ENCODE peak calls at places on chromosomes 7 and 10, in five cellular contexts. F, N, B, Y and Q are unnamed samples. For H3K27me3, the result is how much of the 10 kb centered on the place peaks cover.

GRCh38 chr10:16949806-16950205 is 132.6 kb upstream of the RSU1 start:
- DNase-seq in Y (no peak), B (no peak), N (no peak), F (no peak), Q (no peak)

GRCh38 chr10:91389636-91390512 is 20.3 kb upstream of the HECTD2 start:
- DNase-seq in F (peak), Y (no peak), B (no peak), N (no peak), Q (no peak)

GRCh38 chr7:34430456-34430855 is 227.6 kb upstream of the NPSR1 start:
- DNase-seq in B (peak), Y (no peak), F (peak), N (no peak), Q (no peak)

GRCh38 chr7:124762611-124763143 is 2.9 kb downstream of the GPR37 start:
- DNase-seq in N (no peak), B (no peak), F (no peak), Y (no peak), Q (no peak)

GRCh38 chr7:47404005-47404404 is 177.9 kb downstream of the TNS3 start:
- DNase-seq in F (no peak), B (no peak), Y (no peak), N (no peak), Q (no peak)

GRCh38 chr7:44185729-44186128 is 3.5 kb downstream of the GCK start:
- DNase-seq in B (no peak), Y (no peak), F (no peak), N (no peak), Q (no peak)

GRCh38 chr7:29588900-29589696 is 25.5 kb downstream of the PRR15 start:
- DNase-seq in F (peak), B (no peak), N (no peak), Y (no peak), Q (no peak)

GRCh38 chr7:107614425-107614824 is 34.4 kb downstream of the BCAP29 start:
- DNase-seq in N (no peak), B (peak), F (no peak), Y (no peak), Q (no peak)

GRCh38 chr10:18501198-18501597 is 150.2 kb downstream of the NSUN6 start:
- DNase-seq in F (no peak), N (no peak), B (no peak), Y (no peak), Q (no peak)

GRCh38 chr10:129968020-129968861 is 4.2 kb upstream of the EBF3 start:
- DNase-seq in Y (no peak), N (no peak), B (no peak), F (no peak), Q (no peak)

GRCh38 chr10:23694921-23695824 is 256.3 kb downstream of the OTUD1 start:
- DNase-seq in Y (no peak), B (no peak), N (no peak), F (no peak), Q (no peak)

GRCh38 chr10:23693895-23694294 is 255.0 kb downstream of the OTUD1 start:
- DNase-seq in B (no peak), Y (no peak), F (no peak), N (no peak), Q (no peak)

GRCh38 chr10:23695825-23696420 is 257.0 kb downstream of the OTUD1 start:
- DNase-seq in F (no peak), Y (no peak), B (no peak), N (no peak), Q (no peak)

GRCh38 chr10:23694446-23694920 is 255.6 kb downstream of the OTUD1 start:
- DNase-seq in F (peak), B (no peak), N (no peak), Y (no peak), Q (no peak)

DNA sequence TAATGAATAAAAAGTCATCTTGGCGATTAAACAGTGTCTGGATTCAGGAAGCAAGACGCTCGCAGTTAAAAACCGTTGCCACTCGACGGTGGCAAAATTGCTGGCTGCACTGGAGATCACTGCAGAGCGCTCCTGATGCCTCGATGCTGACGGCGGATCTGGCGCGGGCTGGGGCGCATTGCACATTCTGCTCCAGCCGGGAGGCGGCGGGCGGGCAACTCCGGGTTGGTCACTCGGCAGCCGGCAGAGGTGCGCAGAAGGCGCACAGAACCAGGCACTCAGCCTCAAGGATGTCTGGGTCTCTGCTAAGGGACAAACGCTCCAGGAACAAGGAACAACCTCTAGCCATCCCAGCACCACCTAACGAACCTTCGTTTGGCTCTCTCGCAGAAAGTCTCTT is 254.5 kb downstream of the OTUD1 start:
- DNase-seq in F (no peak), N (no peak), B (no peak), Y (no peak), Q (no peak)
- TF ChIP-seq CTCF in F (no peak), N (no peak), B (peak), Y (no peak), Q (no peak)

DNA sequence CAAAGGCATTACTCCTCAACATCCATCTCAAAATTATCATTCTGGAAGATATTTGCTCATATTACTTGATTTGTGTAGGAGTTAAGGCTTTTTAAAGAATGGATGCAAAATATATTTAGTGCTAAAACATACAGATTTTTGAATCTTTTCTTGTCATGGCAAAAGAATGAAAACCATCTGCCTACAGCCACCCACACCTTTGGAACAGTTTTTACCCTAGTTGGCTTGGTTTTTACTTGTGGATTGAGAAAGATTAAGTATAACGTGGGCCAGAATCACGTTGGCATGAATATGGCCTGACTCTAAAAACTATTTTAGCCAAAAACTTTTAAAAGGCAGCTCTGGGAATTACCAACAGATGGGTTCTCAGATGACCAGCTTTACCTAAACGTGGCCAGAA is 128.2 kb downstream of the SPAG6 start:
- DNase-seq in Y (no peak), N (no peak), B (no peak), F (no peak), Q (no peak)
- H3K27me3 ChIP-seq in Y (half or more), N (half or more), B (half or more), F (half or more), Q (under half)

GRCh38 chr10:123157210-123157609 is 3.0 kb downstream of the BUB3 start:
- DNase-seq in N (no peak), F (no peak), B (no peak), Y (no peak), Q (no peak)

GRCh38 chr10:123153486-123154091 is 613 bp upstream of the BUB3 start:
- DNase-seq in F (no peak), Y (no peak), N (no peak), B (no peak), Q (no peak)

GRCh38 chr10:123154943-123155505 is 822 bp downstream of the BUB3 start:
- DNase-seq in B (no peak), Y (no peak), F (peak), N (no peak), Q (peak)

GRCh38 chr10:123156091-123156490 is 1.9 kb downstream of the BUB3 start:
- DNase-seq in N (no peak), Y (no peak), F (no peak), B (no peak), Q (no peak)

GRCh38 chr10:123154092-123154942 is at the start of gene BUB3:
- DNase-seq in F (peak), Y (peak), B (peak), N (peak), Q (peak)
- TF ChIP-seq CTCF in F (no peak), Y (peak), B (peak), N (no peak), Q (no peak)

DNA sequence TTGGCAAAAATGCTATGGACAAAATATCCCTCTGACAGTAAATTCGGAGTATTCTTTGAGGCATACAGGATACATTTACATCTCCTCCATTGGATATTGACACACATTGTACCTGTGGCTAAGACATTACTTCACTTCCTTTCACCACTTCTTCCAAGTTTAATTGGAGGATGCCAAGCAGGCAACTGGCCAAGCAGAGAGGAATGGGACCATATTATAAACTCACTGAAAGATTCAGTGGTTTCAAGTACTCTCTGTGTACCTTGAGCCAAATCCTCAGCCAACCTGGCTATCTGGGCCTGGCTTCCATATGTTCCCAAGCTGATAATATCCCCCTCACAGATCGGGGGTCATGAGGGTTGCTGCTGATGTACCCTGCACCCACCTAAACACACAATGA is 14.7 kb upstream of the JCAD start:
- DNase-seq in Y (no peak), B (no peak), F (no peak), N (no peak), Q (no peak)
- H3K27me3 ChIP-seq in Y (under half), B (under half), F (under half), N (under half), Q (under half)